ENCODE peak calls at places on chromosomes 13 and 19, in ten cellular contexts. R is left cardiac atrium; T is right lobe of liver; V is T-cell; H is heart left ventricle; Q is left ventricle myocardium superior; A is GM12878; N is stimulated activated effector memory CD8-positive, alpha-beta T cell treated with anti-CD3 and anti-CD28 coated beads, Interleukin-12 subunit alpha, Interleukin-12 subunit beta, amount 100 ng/mL, for 72 hours; M is upper lobe of right lung; B is memory B cell. P is an unnamed sample.
A peak's percentile ranks its signal among the peaks of the same experiment; 100 is the strongest.

GRCh38 chr19:29118384-29118783 is 94.6 kb downstream of the UQCRFS1 start:
- ATAC-seq in T (no peak), Q (no peak), B (no peak), R (no peak), A (no peak), V (no peak), M (no peak), N (no peak), H (no peak), P (no peak)

GRCh38 chr19:39327990-39328705 is 7.5 kb upstream of the LRFN1 start:
- ATAC-seq in A (peak; percentile 80), T (peak; percentile 95), N (peak; percentile 66), Q (peak; percentile 84), H (peak; percentile 87), V (peak; percentile 68), M (peak; percentile 95), R (peak; percentile 80), B (peak; percentile 61), P (peak; percentile 67)

GRCh38 chr13:30398601-30399072 is 23.7 kb upstream of the UBE2L5 start:
- ATAC-seq in N (no peak), H (no peak), A (no peak), B (no peak), Q (peak; percentile 45), V (no peak), M (no peak), R (peak; percentile 17), T (peak; percentile 64), P (no peak)

GRCh38 chr19:10191347-10191746 is 3.4 kb downstream of the DNMT1 start:
- ATAC-seq in M (no peak), B (no peak), Q (no peak), V (no peak), H (peak; percentile 21), R (no peak), N (no peak), A (no peak), T (peak; percentile 66), P (no peak)

GRCh38 chr13:75395056-75395455 is 86.9 kb downstream of the TBC1D4 start:
- ATAC-seq in R (no peak), T (peak; percentile 36), M (peak; percentile 73), Q (no peak), A (peak; percentile 50), B (no peak), N (no peak), V (no peak), H (no peak), P (no peak)

GRCh38 chr13:105196052-105196451 is 1339.4 kb downstream of the EFNB2 start:
- ATAC-seq in B (no peak), T (no peak), A (no peak), H (no peak), V (no peak), Q (no peak), N (no peak), R (no peak), M (peak; percentile 44), P (no peak)

GRCh38 chr13:41837668-41838067 is 123.2 kb downstream of the VWA8 start:
- ATAC-seq in B (peak; percentile 17), T (peak; percentile 51), M (no peak), R (no peak), V (no peak), A (peak; percentile 41), N (no peak), H (peak; percentile 50), Q (no peak), P (no peak)

GRCh38 chr13:46641274-46642081 is 88.5 kb downstream of the LRCH1 start:
- ATAC-seq in B (no peak), M (peak; percentile 9), V (no peak), H (peak; percentile 77), Q (peak; percentile 67), R (peak; percentile 71), T (peak; percentile 33), N (peak; percentile 67), A (no peak), P (no peak)

GRCh38 chr13:66323695-66324094 is 906.4 kb downstream of the PCDH9 start:
- ATAC-seq in A (no peak), N (no peak), V (no peak), Q (no peak), T (no peak), R (no peak), M (no peak), B (no peak), H (no peak), P (no peak)

GRCh38 chr13:51799261-51799660 is 4.7 kb downstream of the DHRS12 start:
- ATAC-seq in B (no peak), N (no peak), Q (no peak), T (no peak), M (no peak), R (no peak), A (no peak), V (no peak), H (no peak), P (no peak)

P was measured in activated T-helper 17 cell treated with anti-CD3 and anti-CD28 coated beads, Interleukin-2, amount 50 U/mL, for 72 hours.